ENCODE peak calls at places on chromosomes 7 and 10, in nine cellular contexts. One of them, this sample, is unnamed.

GRCh38 chr10:61899997-61900828 is 1.3 kb upstream of the ARID5B start:
- DNase-seq in ovary: peak
- DNase-seq in ascending aorta: peak
- DNase-seq in osteocyte: no peak
- DNase-seq in tibial artery: peak
- DNase-seq in AG09309: peak
- DNase-seq in IMR-90: peak
- DNase-seq in psoas muscle: peak
- DNase-seq in H9: peak
- DNase-seq in this sample: no peak

GRCh38 chr10:108783897-108784296 is 1139.4 kb downstream of the XPNPEP1 start:
- DNase-seq in ovary: no peak
- DNase-seq in ascending aorta: no peak
- DNase-seq in osteocyte: no peak
- DNase-seq in tibial artery: no peak
- DNase-seq in AG09309: no peak
- DNase-seq in IMR-90: peak
- DNase-seq in psoas muscle: no peak
- DNase-seq in H9: peak
- DNase-seq in this sample: no peak

GRCh38 chr10:11181996-11182395 is 164.3 kb downstream of the CELF2 start:
- DNase-seq in ovary: peak
- DNase-seq in ascending aorta: peak
- DNase-seq in osteocyte: no peak
- DNase-seq in tibial artery: peak
- DNase-seq in AG09309: no peak
- DNase-seq in IMR-90: no peak
- DNase-seq in psoas muscle: peak
- DNase-seq in H9: no peak
- DNase-seq in this sample: no peak

GRCh38 chr7:10474048-10474447 is 499.6 kb upstream of the PHF14 start:
- DNase-seq in ovary: no peak
- DNase-seq in ascending aorta: no peak
- DNase-seq in osteocyte: no peak
- DNase-seq in tibial artery: no peak
- DNase-seq in AG09309: no peak
- DNase-seq in IMR-90: no peak
- DNase-seq in psoas muscle: no peak
- DNase-seq in H9: no peak
- DNase-seq in this sample: no peak

GRCh38 chr7:139972000-139972399 is 90.8 kb downstream of the PARP12 start:
- DNase-seq in ovary: no peak
- DNase-seq in ascending aorta: no peak
- DNase-seq in osteocyte: no peak
- DNase-seq in tibial artery: no peak
- DNase-seq in AG09309: no peak
- DNase-seq in IMR-90: no peak
- DNase-seq in psoas muscle: no peak
- DNase-seq in H9: peak
- DNase-seq in this sample: no peak

GRCh38 chr10:22693371-22693784 is 21.0 kb downstream of the PIP4K2A start:
- DNase-seq in ovary: no peak
- DNase-seq in ascending aorta: no peak
- DNase-seq in osteocyte: no peak
- DNase-seq in tibial artery: no peak
- DNase-seq in AG09309: no peak
- DNase-seq in IMR-90: peak
- DNase-seq in psoas muscle: no peak
- DNase-seq in H9: no peak
- DNase-seq in this sample: no peak

GRCh38 chr10:31871266-31871887 is 57.3 kb downstream of the ARHGAP12 start:
- DNase-seq in ovary: no peak
- DNase-seq in ascending aorta: no peak
- DNase-seq in osteocyte: no peak
- DNase-seq in tibial artery: no peak
- DNase-seq in AG09309: no peak
- DNase-seq in IMR-90: peak
- DNase-seq in psoas muscle: no peak
- DNase-seq in H9: no peak
- DNase-seq in this sample: no peak

GRCh38 chr10:123455861-123456260 is 210.3 kb upstream of the GPR26 start:
- DNase-seq in ovary: no peak
- DNase-seq in ascending aorta: no peak
- DNase-seq in osteocyte: no peak
- DNase-seq in tibial artery: no peak
- DNase-seq in AG09309: no peak
- DNase-seq in IMR-90: no peak
- DNase-seq in psoas muscle: no peak
- DNase-seq in H9: no peak
- DNase-seq in this sample: no peak

DNA sequence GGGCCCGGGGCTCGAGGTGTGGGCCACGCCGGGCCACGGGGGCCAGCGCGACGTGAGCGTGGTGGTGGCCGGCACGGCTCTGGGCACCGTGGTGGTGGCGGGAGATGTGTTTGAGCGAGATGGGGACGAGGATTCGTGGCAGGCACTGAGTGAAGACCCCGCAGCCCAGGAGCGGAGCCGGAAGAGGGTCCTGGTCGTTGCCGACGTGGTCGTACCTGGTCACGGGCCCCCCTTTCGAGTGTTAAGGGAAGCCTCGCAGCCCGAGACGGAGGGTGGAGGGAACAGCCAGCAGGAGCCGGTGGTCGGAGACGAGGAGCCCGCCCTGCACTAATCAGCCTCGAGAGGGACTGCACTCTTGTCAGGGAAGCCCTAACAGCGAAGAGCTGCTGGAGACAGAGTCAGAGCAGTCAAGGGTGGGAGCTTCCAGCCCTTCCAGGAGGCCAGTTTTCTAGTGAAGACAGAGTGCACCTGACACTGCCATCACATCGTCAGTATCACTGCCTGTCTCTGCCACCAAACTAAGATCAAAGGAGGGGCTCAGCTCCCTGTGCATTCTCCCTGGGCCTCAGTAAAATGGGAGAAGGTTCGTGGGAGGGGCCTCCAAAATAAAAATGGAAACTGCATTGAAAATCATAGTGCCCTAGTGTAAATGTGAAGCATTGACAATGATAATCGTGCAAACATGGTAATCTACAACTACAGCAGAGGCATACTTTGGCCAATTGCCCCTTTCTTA is 1.3 kb downstream of the MBLAC1 start:
- DNase-seq in ovary: no peak
- DNase-seq in ascending aorta: no peak
- DNase-seq in osteocyte: no peak
- DNase-seq in tibial artery: no peak
- DNase-seq in AG09309: no peak
- DNase-seq in IMR-90: no peak
- DNase-seq in psoas muscle: peak
- DNase-seq in H9: peak
- DNase-seq in this sample: no peak
- TF ChIP-seq CTCF in ovary: no peak
- TF ChIP-seq CTCF in ascending aorta: no peak
- TF ChIP-seq CTCF in osteocyte: no peak
- TF ChIP-seq CTCF in tibial artery: no peak
- TF ChIP-seq CTCF in AG09309: no peak
- TF ChIP-seq CTCF in IMR-90: no peak
- TF ChIP-seq CTCF in psoas muscle: no peak
- TF ChIP-seq CTCF in H9: no peak
- TF ChIP-seq CTCF in this sample: no peak

GRCh38 chr7:138245682-138246081 is 169.4 kb downstream of the AKR1D1 start:
- DNase-seq in ovary: no peak
- DNase-seq in ascending aorta: no peak
- DNase-seq in osteocyte: no peak
- DNase-seq in tibial artery: no peak
- DNase-seq in AG09309: no peak
- DNase-seq in IMR-90: no peak
- DNase-seq in psoas muscle: no peak
- DNase-seq in H9: no peak
- DNase-seq in this sample: no peak

GRCh38 chr7:138244606-138245005 is 168.3 kb downstream of the AKR1D1 start:
- DNase-seq in ovary: no peak
- DNase-seq in ascending aorta: no peak
- DNase-seq in osteocyte: no peak
- DNase-seq in tibial artery: no peak
- DNase-seq in AG09309: no peak
- DNase-seq in IMR-90: no peak
- DNase-seq in psoas muscle: no peak
- DNase-seq in H9: no peak
- DNase-seq in this sample: no peak

GRCh38 chr7:138245216-138245615 is 169.0 kb downstream of the AKR1D1 start:
- DNase-seq in ovary: no peak
- DNase-seq in ascending aorta: no peak
- DNase-seq in osteocyte: no peak
- DNase-seq in tibial artery: no peak
- DNase-seq in AG09309: no peak
- DNase-seq in IMR-90: no peak
- DNase-seq in psoas muscle: no peak
- DNase-seq in H9: no peak
- DNase-seq in this sample: no peak

GRCh38 chr7:138246391-138246790 is 170.1 kb downstream of the AKR1D1 start:
- DNase-seq in ovary: no peak
- DNase-seq in ascending aorta: no peak
- DNase-seq in osteocyte: no peak
- DNase-seq in tibial artery: no peak
- DNase-seq in AG09309: no peak
- DNase-seq in IMR-90: no peak
- DNase-seq in psoas muscle: no peak
- DNase-seq in H9: no peak
- DNase-seq in this sample: no peak

DNA sequence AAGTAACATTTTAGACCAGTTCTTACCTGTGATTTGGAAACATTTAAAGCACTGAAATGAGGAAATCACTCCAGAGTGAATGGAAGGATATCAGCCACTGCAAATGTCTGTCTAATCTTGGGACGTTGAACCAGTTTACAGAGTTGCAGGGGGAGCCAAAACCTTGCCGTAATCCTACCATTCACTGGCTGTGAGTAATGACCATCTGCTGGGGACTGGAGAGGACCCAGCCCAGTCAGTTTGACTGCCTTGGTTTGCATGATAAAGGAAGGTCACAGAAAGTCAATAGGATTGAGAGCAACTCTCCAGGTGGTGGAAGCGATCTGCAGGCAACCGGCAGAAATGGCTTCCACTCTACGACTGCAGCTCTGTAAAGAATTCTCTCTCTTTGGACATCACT is 167.2 kb downstream of the AKR1D1 start:
- DNase-seq in ovary: no peak
- DNase-seq in ascending aorta: no peak
- DNase-seq in osteocyte: no peak
- DNase-seq in tibial artery: no peak
- DNase-seq in AG09309: no peak
- DNase-seq in IMR-90: no peak
- DNase-seq in psoas muscle: no peak
- DNase-seq in H9: peak
- DNase-seq in this sample: no peak
- TF ChIP-seq CTCF in ovary: no peak
- TF ChIP-seq CTCF in ascending aorta: no peak
- TF ChIP-seq CTCF in osteocyte: no peak
- TF ChIP-seq CTCF in tibial artery: no peak
- TF ChIP-seq CTCF in AG09309: no peak
- TF ChIP-seq CTCF in IMR-90: no peak
- TF ChIP-seq CTCF in psoas muscle: no peak
- TF ChIP-seq CTCF in H9: no peak
- TF ChIP-seq CTCF in this sample: no peak

GRCh38 chr10:115958043-115958442 is 315.0 kb downstream of the GFRA1 start:
- DNase-seq in ovary: no peak
- DNase-seq in ascending aorta: no peak
- DNase-seq in osteocyte: no peak
- DNase-seq in tibial artery: no peak
- DNase-seq in AG09309: no peak
- DNase-seq in IMR-90: no peak
- DNase-seq in psoas muscle: no peak
- DNase-seq in H9: no peak
- DNase-seq in this sample: no peak

GRCh38 chr10:115969591-115969990 is 303.4 kb downstream of the GFRA1 start:
- DNase-seq in ovary: no peak
- DNase-seq in ascending aorta: no peak
- DNase-seq in osteocyte: no peak
- DNase-seq in tibial artery: no peak
- DNase-seq in AG09309: no peak
- DNase-seq in IMR-90: no peak
- DNase-seq in psoas muscle: no peak
- DNase-seq in H9: no peak
- DNase-seq in this sample: no peak

GRCh38 chr10:115964827-115965226 is 308.2 kb downstream of the GFRA1 start:
- DNase-seq in ovary: no peak
- DNase-seq in ascending aorta: no peak
- DNase-seq in osteocyte: no peak
- DNase-seq in tibial artery: no peak
- DNase-seq in AG09309: no peak
- DNase-seq in IMR-90: no peak
- DNase-seq in psoas muscle: no peak
- DNase-seq in H9: no peak
- DNase-seq in this sample: no peak

GRCh38 chr10:115968236-115968635 is 304.8 kb downstream of the GFRA1 start:
- DNase-seq in ovary: no peak
- DNase-seq in ascending aorta: no peak
- DNase-seq in osteocyte: no peak
- DNase-seq in tibial artery: no peak
- DNase-seq in AG09309: no peak
- DNase-seq in IMR-90: no peak
- DNase-seq in psoas muscle: no peak
- DNase-seq in H9: no peak
- DNase-seq in this sample: no peak

DNA sequence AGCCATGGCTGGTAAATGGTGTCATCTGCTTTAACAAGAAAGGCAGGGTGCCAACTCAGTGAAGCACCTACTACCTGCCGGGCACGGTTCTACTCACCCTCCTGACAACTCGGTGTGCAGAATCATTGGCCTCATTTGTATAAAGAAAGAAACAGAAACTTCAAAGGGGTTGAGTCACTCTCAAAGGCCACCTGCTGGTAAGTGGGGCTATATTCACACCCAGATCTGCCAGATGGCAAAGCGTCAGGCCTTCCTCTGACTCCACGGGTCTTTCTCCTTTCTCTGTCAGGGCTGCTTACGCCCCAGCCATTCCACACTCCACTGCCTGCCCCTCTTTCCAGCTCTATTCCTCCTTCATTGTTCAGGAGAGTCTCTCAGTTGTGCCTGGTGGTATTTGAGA is 309.2 kb downstream of the GFRA1 start:
- DNase-seq in ovary: no peak
- DNase-seq in ascending aorta: no peak
- DNase-seq in osteocyte: no peak
- DNase-seq in tibial artery: no peak
- DNase-seq in AG09309: no peak
- DNase-seq in IMR-90: peak
- DNase-seq in psoas muscle: no peak
- DNase-seq in H9: no peak
- DNase-seq in this sample: no peak
- TF ChIP-seq CTCF in ovary: no peak
- TF ChIP-seq CTCF in ascending aorta: no peak
- TF ChIP-seq CTCF in osteocyte: peak
- TF ChIP-seq CTCF in tibial artery: no peak
- TF ChIP-seq CTCF in AG09309: peak
- TF ChIP-seq CTCF in IMR-90: peak
- TF ChIP-seq CTCF in psoas muscle: no peak
- TF ChIP-seq CTCF in H9: no peak
- TF ChIP-seq CTCF in this sample: no peak

GRCh38 chr7:6164010-6164409 is 108.4 kb downstream of the CYTH3 start:
- DNase-seq in ovary: no peak
- DNase-seq in ascending aorta: no peak
- DNase-seq in osteocyte: no peak
- DNase-seq in tibial artery: no peak
- DNase-seq in AG09309: no peak
- DNase-seq in IMR-90: no peak
- DNase-seq in psoas muscle: no peak
- DNase-seq in H9: no peak
- DNase-seq in this sample: no peak

GRCh38 chr7:6163402-6163801 is 109.0 kb downstream of the CYTH3 start:
- DNase-seq in ovary: no peak
- DNase-seq in ascending aorta: no peak
- DNase-seq in osteocyte: no peak
- DNase-seq in tibial artery: no peak
- DNase-seq in AG09309: no peak
- DNase-seq in IMR-90: no peak
- DNase-seq in psoas muscle: no peak
- DNase-seq in H9: no peak
- DNase-seq in this sample: no peak

GRCh38 chr7:6165521-6166325 is 106.7 kb downstream of the CYTH3 start:
- DNase-seq in ovary: no peak
- DNase-seq in ascending aorta: no peak
- DNase-seq in osteocyte: no peak
- DNase-seq in tibial artery: no peak
- DNase-seq in AG09309: no peak
- DNase-seq in IMR-90: no peak
- DNase-seq in psoas muscle: no peak
- DNase-seq in H9: no peak
- DNase-seq in this sample: no peak

GRCh38 chr7:6165075-6165474 is 107.3 kb downstream of the CYTH3 start:
- DNase-seq in ovary: no peak
- DNase-seq in ascending aorta: no peak
- DNase-seq in osteocyte: no peak
- DNase-seq in tibial artery: no peak
- DNase-seq in AG09309: no peak
- DNase-seq in IMR-90: no peak
- DNase-seq in psoas muscle: no peak
- DNase-seq in H9: no peak
- DNase-seq in this sample: no peak

GRCh38 chr7:6164491-6164890 is 107.9 kb downstream of the CYTH3 start:
- DNase-seq in ovary: no peak
- DNase-seq in ascending aorta: no peak
- DNase-seq in osteocyte: no peak
- DNase-seq in tibial artery: no peak
- DNase-seq in AG09309: no peak
- DNase-seq in IMR-90: no peak
- DNase-seq in psoas muscle: no peak
- DNase-seq in H9: peak
- DNase-seq in this sample: no peak
- TF ChIP-seq CTCF in ovary: no peak
- TF ChIP-seq CTCF in ascending aorta: no peak
- TF ChIP-seq CTCF in osteocyte: peak
- TF ChIP-seq CTCF in tibial artery: no peak
- TF ChIP-seq CTCF in AG09309: no peak
- TF ChIP-seq CTCF in IMR-90: peak
- TF ChIP-seq CTCF in psoas muscle: no peak
- TF ChIP-seq CTCF in H9: peak
- TF ChIP-seq CTCF in this sample: no peak

This sample was measured in omental fat pad.